ENCODE peak calls at places on chromosomes 5 and 9, in seven cellular contexts. K is tibial nerve, S is ovary, X is suprapubic skin, Z is upper lobe of left lung, H is esophagus muscularis mucosa, J is sigmoid colon. R is an unnamed sample.

GRCh38 chr5:37495668-37496067 is 116.5 kb downstream of the WDR70 start:
- DNase-seq in K (no peak), S (no peak), X (no peak), Z (no peak), H (no peak), J (no peak), R (no peak)

GRCh38 chr9:69376651-69377050 is 51.6 kb downstream of the ENTREP1 start:
- DNase-seq in K (no peak), S (peak; percentile 77), X (no peak), Z (peak; percentile 79), H (peak; percentile 90), J (no peak), R (no peak)

GRCh38 chr9:29211681-29212589 is 1638.7 kb upstream of the C9orf72 start:
- DNase-seq in K (no peak), S (no peak), X (no peak), Z (peak; percentile 29), H (no peak), J (peak; percentile 59), R (peak; percentile 22)

GRCh38 chr9:115398313-115398650 is 280.3 kb upstream of the TNC start:
- DNase-seq in K (no peak), S (no peak), X (no peak), Z (no peak), H (no peak), J (no peak), R (no peak)

GRCh38 chr9:114053246-114054005 is 24.7 kb downstream of the AMBP start:
- DNase-seq in K (no peak), S (peak; percentile 8), X (peak; percentile 61), Z (peak; percentile 15), H (no peak), J (no peak), R (no peak)

GRCh38 chr5:110088676-110089436 is 399.1 kb downstream of the MAN2A1 start:
- DNase-seq in K (no peak), S (no peak), X (no peak), Z (no peak), H (no peak), J (no peak), R (no peak)

GRCh38 chr9:35540315-35540714 is 50.4 kb downstream of the RUSC2 start:
- DNase-seq in K (no peak), S (no peak), X (peak; percentile 7), Z (no peak), H (no peak), J (no peak), R (no peak)

GRCh38 chr9:75054373-75055001 is 26.4 kb upstream of the CARNMT1 start:
- DNase-seq in K (no peak), S (no peak), X (no peak), Z (no peak), H (no peak), J (no peak), R (no peak)

GRCh38 chr9:127424669-127424986 is 446 bp downstream of the ZNF79 start:
- DNase-seq in K (no peak), S (no peak), X (no peak), Z (no peak), H (no peak), J (no peak), R (no peak)

GRCh38 chr5:103119067-103119764 is 722 bp downstream of the GIN1 start:
- DNase-seq in K (no peak), S (no peak), X (no peak), Z (no peak), H (no peak), J (no peak), R (no peak)

GRCh38 chr5:167889276-167889675 is 402.2 kb upstream of the WWC1 start:
- DNase-seq in K (no peak), S (no peak), X (no peak), Z (no peak), H (no peak), J (no peak), R (no peak)

GRCh38 chr5:167892352-167893115 is 398.9 kb upstream of the WWC1 start:
- DNase-seq in K (no peak), S (no peak), X (no peak), Z (no peak), H (no peak), J (no peak), R (no peak)

GRCh38 chr5:167893271-167893670 is 398.2 kb upstream of the WWC1 start:
- DNase-seq in K (no peak), S (no peak), X (no peak), Z (no peak), H (no peak), J (no peak), R (no peak)

DNA sequence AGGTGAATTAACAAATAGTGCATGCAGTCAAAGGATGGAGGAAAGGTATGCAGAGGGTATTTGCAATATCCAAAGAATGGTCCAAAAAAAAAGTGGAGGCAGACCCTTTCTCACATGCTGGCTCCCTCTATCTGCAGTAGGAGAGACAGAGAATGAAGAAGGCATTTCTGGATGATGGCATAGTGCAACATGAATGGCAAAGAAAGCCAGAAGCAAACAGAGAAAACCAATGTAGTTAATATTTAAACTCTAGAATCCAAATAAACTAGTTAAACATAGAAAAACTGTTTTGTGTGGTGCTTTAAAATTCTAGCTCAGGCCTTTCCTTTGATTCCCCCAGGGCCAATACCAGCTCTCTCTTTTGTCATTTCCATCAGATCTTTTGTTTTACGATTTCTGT is 403.1 kb upstream of the WWC1 start:
- DNase-seq in K (no peak), S (no peak), X (no peak), Z (no peak), H (no peak), J (no peak), R (no peak)
- H3K27me3 ChIP-seq in K (no peaks in the 10 kb centered on the region), S (no peaks in the 10 kb centered on the region), X (no peaks in the 10 kb centered on the region), Z (no peaks in the 10 kb centered on the region), H (no peaks in the 10 kb centered on the region), J (no peaks in the 10 kb centered on the region), R (no peaks in the 10 kb centered on the region)

GRCh38 chr9:2263665-2264064 is 248.5 kb downstream of the SMARCA2 start:
- DNase-seq in K (no peak), S (no peak), X (no peak), Z (no peak), H (no peak), J (no peak), R (no peak)

GRCh38 chr9:2262371-2262770 is 247.2 kb downstream of the SMARCA2 start:
- DNase-seq in K (no peak), S (no peak), X (no peak), Z (no peak), H (no peak), J (no peak), R (no peak)

GRCh38 chr9:2262809-2263510 is 247.8 kb downstream of the SMARCA2 start:
- DNase-seq in K (no peak), S (no peak), X (no peak), Z (no peak), H (no peak), J (no peak), R (no peak)

GRCh38 chr9:2261421-2262103 is 246.4 kb downstream of the SMARCA2 start:
- DNase-seq in K (no peak), S (no peak), X (no peak), Z (no peak), H (no peak), J (no peak), R (no peak)

DNA sequence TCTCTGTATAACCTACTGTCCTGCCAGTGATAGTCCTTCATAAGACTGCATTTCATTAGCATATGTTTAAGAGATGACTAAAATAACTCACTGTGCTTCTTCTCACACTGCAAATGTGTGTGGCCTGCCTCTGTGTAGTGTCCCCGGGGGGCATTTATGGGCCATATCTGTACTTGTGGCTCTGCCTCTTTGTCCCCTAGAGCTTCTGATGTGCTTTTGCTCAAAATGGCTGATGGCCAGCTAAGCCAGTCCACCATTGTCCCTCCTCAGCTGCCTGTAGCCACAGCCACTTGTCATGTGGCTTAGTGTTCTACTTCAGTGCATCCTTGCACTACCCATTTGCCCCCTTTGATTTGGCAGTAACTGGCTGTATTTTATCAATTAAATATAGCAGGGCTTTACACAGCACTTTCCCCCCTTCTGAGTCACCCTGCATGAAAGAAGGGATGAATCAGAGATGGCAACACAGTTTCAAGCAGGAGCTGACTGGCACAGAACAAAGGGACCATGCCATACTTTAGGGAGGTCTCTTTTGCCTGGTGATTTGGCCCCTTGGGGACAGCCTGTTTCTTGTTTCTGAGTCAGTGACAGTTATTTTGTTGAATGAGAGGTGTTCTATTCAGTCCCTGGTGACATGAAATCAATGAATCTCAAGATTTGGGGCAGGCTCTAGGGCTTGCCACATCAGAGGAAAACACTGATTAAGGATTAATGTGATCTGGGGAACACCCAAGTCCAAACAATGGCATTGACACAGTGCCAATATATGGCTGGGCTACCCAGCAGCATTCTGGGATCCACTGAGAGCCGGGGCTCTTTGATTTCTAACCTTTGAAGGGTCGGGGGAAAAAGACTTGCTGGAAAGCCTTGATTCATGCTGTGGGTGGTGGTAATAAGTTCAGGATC is 245.5 kb downstream of the SMARCA2 start:
- DNase-seq in K (no peak), S (no peak), X (no peak), Z (no peak), H (no peak), J (no peak), R (no peak)
- TF ChIP-seq EP300 in K (no peak), S (no peak), X (no peak), Z (no peak), H (no peak), J (no peak), R (no peak)

GRCh38 chr9:98532147-98532546 is 176.6 kb downstream of the GABBR2 start:
- DNase-seq in K (no peak), S (no peak), X (no peak), Z (no peak), H (no peak), J (no peak), R (no peak)

GRCh38 chr9:98532574-98532973 is 176.2 kb downstream of the GABBR2 start:
- DNase-seq in K (no peak), S (no peak), X (no peak), Z (no peak), H (peak; percentile 39), J (no peak), R (no peak)

GRCh38 chr9:98530806-98531386 is 177.8 kb downstream of the GABBR2 start:
- DNase-seq in K (no peak), S (no peak), X (no peak), Z (no peak), H (peak; percentile 89), J (no peak), R (no peak)

GRCh38 chr9:98529841-98530240 is 178.9 kb downstream of the GABBR2 start:
- DNase-seq in K (no peak), S (no peak), X (no peak), Z (no peak), H (peak; percentile 72), J (no peak), R (no peak)

GRCh38 chr9:98530275-98530674 is 178.5 kb downstream of the GABBR2 start:
- DNase-seq in K (no peak), S (no peak), X (no peak), Z (no peak), H (peak; percentile 64), J (no peak), R (no peak)
- H3K27me3 ChIP-seq in K (no peaks in the 10 kb centered on the region), S (no peaks in the 10 kb centered on the region), X (peaks cover 4% of the 10 kb centered on the region), Z (no peaks in the 10 kb centered on the region), H (no peaks in the 10 kb centered on the region), J (no peaks in the 10 kb centered on the region), R (no peaks in the 10 kb centered on the region)

GRCh38 chr9:110256392-110257096 is at the start of gene TXN:
- DNase-seq in K (peak; percentile 81), S (peak; percentile 89), X (peak; percentile 92), Z (peak; percentile 95), H (peak; percentile 98), J (peak; percentile 94), R (peak; percentile 95)
- TF ChIP-seq EP300 in K (peak; percentile 27), S (peak; percentile 65), X (peak; percentile 65), Z (peak; percentile 5), H (peak; percentile 77), J (peak; percentile 71), R (peak; percentile 63)

R was measured in transverse colon.